ENCODE peak calls at places on chromosomes 1 and 21, in eight cellular contexts. F is WTC11; G is endothelial cell of umbilical vein; Y is uterus; H is lower lobe of right lung; R is choroid plexus epithelial cell; A is astrocyte; B is CD8-positive, alpha-beta T cell. M is an unnamed sample.

GRCh38 chr1:159188375-159188788 is 16.3 kb upstream of the ACKR1 start:
- DNase-seq in F (peak), G (peak), Y (peak), H (peak), R (peak), A (peak), B (no peak), M (no peak)

GRCh38 chr1:56483104-56483503 is 96.3 kb downstream of the PLPP3 start:
- DNase-seq in F (no peak), G (peak), Y (no peak), H (no peak), R (no peak), A (no peak), B (no peak), M (no peak)

GRCh38 chr1:62230724-62231123 is 36.1 kb downstream of the L1TD1 start:
- DNase-seq in F (no peak), G (no peak), Y (no peak), H (no peak), R (peak), A (peak), B (no peak), M (no peak)

GRCh38 chr1:170369417-170369816 is 162.5 kb upstream of the GORAB start:
- DNase-seq in F (no peak), G (no peak), Y (no peak), H (no peak), R (no peak), A (no peak), B (no peak), M (no peak)

GRCh38 chr1:14140800-14141526 is 441.0 kb downstream of the PRDM2 start:
- DNase-seq in F (no peak), G (no peak), Y (no peak), H (peak), R (peak), A (peak), B (no peak), M (no peak)

GRCh38 chr1:234960722-234961467 is 167.7 kb downstream of the TOMM20 start:
- DNase-seq in F (no peak), G (peak), Y (no peak), H (no peak), R (peak), A (peak), B (no peak), M (peak)

GRCh38 chr1:43978551-43979260 is at the start of gene B4GALT2:
- DNase-seq in F (peak), G (peak), Y (peak), H (no peak), R (no peak), A (no peak), B (no peak), M (no peak)

GRCh38 chr1:30743584-30744059 is 14.0 kb downstream of the LAPTM5 start:
- DNase-seq in F (no peak), G (peak), Y (no peak), H (no peak), R (no peak), A (no peak), B (peak), M (no peak)

GRCh38 chr1:159869607-159870006 is 7.2 kb upstream of the VSIG8 start:
- DNase-seq in F (no peak), G (no peak), Y (no peak), H (no peak), R (no peak), A (no peak), B (no peak), M (no peak)

GRCh38 chr1:39277876-39278275 is 73.4 kb downstream of the MACF1 start:
- DNase-seq in F (no peak), G (no peak), Y (no peak), H (no peak), R (no peak), A (no peak), B (no peak), M (no peak)

GRCh38 chr1:226061793-226062557 is 541 bp upstream of the H3-3A start:
- DNase-seq in F (peak), G (peak), Y (peak), H (peak), R (peak), A (peak), B (peak), M (no peak)

GRCh38 chr21:45637883-45638282 is 5.6 kb upstream of the PCBP3 start:
- DNase-seq in F (no peak), G (no peak), Y (no peak), H (no peak), R (no peak), A (no peak), B (no peak), M (no peak)

GRCh38 chr1:100834779-100835645 is 59.6 kb downstream of the EXTL2 start:
- DNase-seq in F (no peak), G (peak), Y (no peak), H (no peak), R (peak), A (no peak), B (no peak), M (no peak)

GRCh38 chr21:26572026-26572425 is 1.1 kb downstream of the CYYR1 start:
- DNase-seq in F (no peak), G (peak), Y (no peak), H (no peak), R (no peak), A (no peak), B (no peak), M (no peak)

GRCh38 chr1:8370928-8371327 is 53.0 kb downstream of the SLC45A1 start:
- DNase-seq in F (no peak), G (no peak), Y (peak), H (no peak), R (no peak), A (peak), B (no peak), M (no peak)

GRCh38 chr1:6667139-6667538 is 34.5 kb downstream of the DNAJC11 start:
- DNase-seq in F (no peak), G (no peak), Y (no peak), H (no peak), R (peak), A (no peak), B (no peak), M (no peak)

GRCh38 chr1:223776075-223776814 is 63.9 kb downstream of the CAPN2 start:
- DNase-seq in F (no peak), G (peak), Y (no peak), H (no peak), R (peak), A (peak), B (peak), M (no peak)

GRCh38 chr1:183735069-183735860 is 69.7 kb upstream of the RGL1 start:
- DNase-seq in F (no peak), G (no peak), Y (no peak), H (no peak), R (peak), A (peak), B (no peak), M (no peak)

GRCh38 chr1:162279099-162279498 is 97.6 kb downstream of the SPATA46 start:
- DNase-seq in F (no peak), G (no peak), Y (peak), H (no peak), R (peak), A (no peak), B (no peak), M (no peak)

GRCh38 chr1:30405631-30406212 is 317.7 kb downstream of the MATN1 start:
- DNase-seq in F (no peak), G (no peak), Y (peak), H (no peak), R (no peak), A (no peak), B (no peak), M (no peak)

GRCh38 chr1:54506594-54506993 is 41.4 kb upstream of the ACOT11 start:
- DNase-seq in F (no peak), G (no peak), Y (no peak), H (no peak), R (no peak), A (no peak), B (no peak), M (no peak)

GRCh38 chr1:21641967-21642366 is 27.2 kb downstream of the RAP1GAP start:
- DNase-seq in F (no peak), G (no peak), Y (no peak), H (no peak), R (no peak), A (no peak), B (no peak), M (no peak)

GRCh38 chr1:210448293-210448892 is 119.7 kb downstream of the HHAT start:
- DNase-seq in F (no peak), G (peak), Y (no peak), H (no peak), R (peak), A (peak), B (no peak), M (no peak)

GRCh38 chr1:172411791-172412338 is 8.6 kb upstream of the C1orf105 start:
- DNase-seq in F (no peak), G (no peak), Y (no peak), H (no peak), R (no peak), A (no peak), B (no peak), M (no peak)

GRCh38 chr1:36098650-36099365 is 10.1 kb downstream of the ADPRS start:
- DNase-seq in F (no peak), G (no peak), Y (no peak), H (no peak), R (no peak), A (no peak), B (no peak), M (no peak)

GRCh38 chr1:39431927-39432326 is 59.5 kb upstream of the BMP8A start:
- DNase-seq in F (no peak), G (peak), Y (no peak), H (no peak), R (peak), A (peak), B (no peak), M (no peak)

GRCh38 chr1:210496063-210496462 is 167.4 kb downstream of the HHAT start:
- DNase-seq in F (no peak), G (no peak), Y (no peak), H (no peak), R (no peak), A (peak), B (no peak), M (no peak)

DNA sequence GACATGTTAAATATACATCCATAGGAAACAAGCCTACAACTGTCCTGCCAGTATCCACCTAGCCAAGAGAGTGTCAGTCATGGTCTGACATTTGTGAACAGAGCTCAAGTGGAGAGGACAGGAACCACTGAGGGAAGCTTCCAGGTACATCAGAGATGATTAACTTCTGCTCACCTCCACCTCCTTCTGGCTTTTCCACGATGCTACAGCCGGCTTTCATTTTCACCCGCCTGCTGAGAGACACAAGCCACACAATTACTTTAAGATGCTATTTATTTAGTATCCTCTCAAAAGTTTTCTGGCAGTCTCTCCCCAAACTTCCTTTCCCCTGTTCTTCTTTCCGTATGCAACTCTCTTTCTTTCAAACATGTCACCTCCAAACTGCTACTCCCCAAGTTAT is 2.1 kb downstream of the ETV3 start:
- DNase-seq in F (no peak), G (no peak), Y (no peak), H (no peak), R (peak), A (no peak), B (no peak), M (no peak)
- TF ChIP-seq CTCF in F (no peak), G (no peak), Y (no peak), H (no peak), R (peak), A (no peak), B (no peak), M (no peak)

GRCh38 chr1:195806060-195806459 is 802.2 kb downstream of the KCNT2 start:
- DNase-seq in F (no peak), G (no peak), Y (no peak), H (no peak), R (peak), A (no peak), B (no peak), M (no peak)

GRCh38 chr1:195799016-195799415 is 809.2 kb downstream of the KCNT2 start:
- DNase-seq in F (no peak), G (no peak), Y (no peak), H (no peak), R (no peak), A (no peak), B (no peak), M (no peak)

GRCh38 chr1:195804547-195804946 is 803.7 kb downstream of the KCNT2 start:
- DNase-seq in F (no peak), G (no peak), Y (no peak), H (no peak), R (no peak), A (no peak), B (no peak), M (no peak)
- TF ChIP-seq CTCF in F (no peak), G (no peak), Y (no peak), H (no peak), R (peak), A (no peak), B (no peak), M (no peak)

GRCh38 chr1:88683848-88684481 is at the start of gene PKN2:
- DNase-seq in F (peak), G (peak), Y (peak), H (peak), R (peak), A (peak), B (peak), M (peak)
- TF ChIP-seq CTCF in F (no peak), G (peak), Y (peak), H (peak), R (peak), A (no peak), B (peak), M (no peak)

GRCh38 chr1:11533790-11534787 is 55.1 kb downstream of the DISP3 start:
- DNase-seq in F (peak), G (no peak), Y (no peak), H (no peak), R (no peak), A (no peak), B (no peak), M (peak)

GRCh38 chr1:11535316-11535715 is 56.4 kb downstream of the DISP3 start:
- DNase-seq in F (no peak), G (no peak), Y (no peak), H (no peak), R (no peak), A (no peak), B (no peak), M (no peak)

GRCh38 chr1:11535761-11536572 is 57.0 kb downstream of the DISP3 start:
- DNase-seq in F (no peak), G (no peak), Y (no peak), H (no peak), R (no peak), A (no peak), B (no peak), M (no peak)

GRCh38 chr1:11536573-11537379 is 57.8 kb downstream of the DISP3 start:
- DNase-seq in F (no peak), G (no peak), Y (no peak), H (no peak), R (no peak), A (no peak), B (no peak), M (no peak)

DNA sequence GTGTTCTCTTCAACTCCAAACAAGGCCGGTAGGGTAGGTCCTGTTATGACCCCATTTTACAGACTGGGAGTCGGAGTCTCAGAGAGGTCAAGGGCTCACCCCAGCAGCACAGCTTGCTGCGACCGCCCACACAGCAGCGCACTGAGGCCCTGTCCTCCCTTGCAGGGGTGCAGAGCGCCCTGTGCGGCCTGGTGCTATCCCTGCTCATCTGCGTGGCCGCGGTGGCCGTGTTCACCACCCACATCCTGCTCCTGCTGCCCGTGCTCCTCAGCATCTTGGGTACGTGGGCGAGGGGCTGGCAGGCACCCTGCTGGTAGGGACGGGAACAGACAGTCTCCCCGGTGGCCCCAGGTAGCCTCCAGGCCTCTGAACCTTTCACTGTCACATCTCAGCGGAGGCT is 55.9 kb downstream of the DISP3 start:
- DNase-seq in F (no peak), G (no peak), Y (no peak), H (no peak), R (no peak), A (no peak), B (no peak), M (peak)
- TF ChIP-seq CTCF in F (no peak), G (no peak), Y (no peak), H (no peak), R (no peak), A (no peak), B (no peak), M (no peak)

DNA sequence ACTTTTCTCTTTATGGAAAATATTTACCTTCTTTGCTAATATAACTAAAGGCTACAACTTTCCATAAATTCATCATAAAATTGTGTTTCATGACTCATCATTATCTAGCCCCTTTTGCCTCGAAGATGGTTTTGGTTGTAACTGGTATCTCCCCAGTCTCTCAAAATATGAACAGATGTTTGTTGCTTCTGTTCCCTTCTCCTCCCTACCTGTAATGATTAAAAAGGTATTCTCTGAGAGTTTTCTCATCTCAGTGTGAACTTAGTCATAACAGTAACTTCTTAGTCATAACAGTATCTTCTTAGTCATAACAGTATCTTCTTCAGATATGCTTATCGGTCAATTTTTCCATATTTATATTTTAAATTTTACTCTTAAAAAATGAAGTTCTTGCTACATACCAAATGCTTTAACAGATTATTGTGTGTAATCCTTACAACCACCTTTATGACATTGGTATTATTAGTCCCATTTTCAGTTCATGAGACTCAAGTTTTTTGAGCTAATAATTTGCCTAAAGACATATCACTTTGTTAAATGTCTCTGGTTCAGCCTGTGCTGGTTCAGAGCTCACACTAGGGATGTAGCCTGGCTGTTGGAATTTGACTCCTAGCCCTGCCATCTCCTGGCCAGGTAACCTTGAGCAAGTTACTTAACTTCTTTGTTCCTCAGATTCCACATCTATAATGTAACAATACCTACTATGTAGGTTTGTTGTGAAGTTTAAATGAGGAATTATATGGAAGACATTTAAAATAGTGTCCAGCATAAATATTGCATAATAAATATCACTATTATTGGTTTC is 32.6 kb downstream of the ATP1B1 start:
- DNase-seq in F (no peak), G (no peak), Y (no peak), H (no peak), R (no peak), A (no peak), B (no peak), M (no peak)
- TF ChIP-seq CTCF in F (no peak), G (no peak), Y (no peak), H (no peak), R (no peak), A (no peak), B (no peak), M (no peak)

DNA sequence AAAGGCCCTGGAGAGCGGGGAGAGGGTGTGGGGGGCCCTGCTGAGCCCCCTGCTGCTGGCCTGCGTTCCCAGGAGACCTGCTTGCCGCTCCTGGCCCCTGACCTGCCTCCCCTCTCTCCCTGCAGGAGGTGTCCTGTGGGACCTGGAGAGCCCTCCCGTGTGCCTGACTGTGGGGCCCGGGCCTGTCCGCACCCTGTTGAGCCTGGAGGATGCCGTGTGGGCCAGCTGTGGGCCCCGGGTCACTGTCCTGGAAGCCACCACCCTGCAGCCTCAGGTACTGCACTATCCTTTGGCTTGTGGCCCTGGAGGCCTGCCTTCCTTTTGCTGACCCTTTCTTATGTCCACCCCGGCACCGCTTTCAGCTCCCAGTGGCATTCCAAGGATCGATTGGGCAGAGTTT is 90.8 kb upstream of the ACTL8 start:
- DNase-seq in F (no peak), G (no peak), Y (no peak), H (no peak), R (no peak), A (no peak), B (no peak), M (no peak)
- TF ChIP-seq CTCF in F (no peak), G (no peak), Y (no peak), H (no peak), R (no peak), A (no peak), B (no peak), M (no peak)

GRCh38 chr1:110173466-110174117 is 23.3 kb downstream of the SLC6A17 start:
- DNase-seq in F (no peak), G (no peak), Y (no peak), H (no peak), R (no peak), A (no peak), B (no peak), M (peak)
- TF ChIP-seq CTCF in F (no peak), G (no peak), Y (no peak), H (no peak), R (no peak), A (no peak), B (no peak), M (no peak)